ENCODE peak calls at places on chromosome 20, in five cellular contexts. C is pancreas; M is CD8-positive, alpha-beta T cell; X is MV-4-11; T is hypothalamus. U is an unnamed sample.

GRCh38 chr20:14951105-14951504 is 613.7 kb upstream of the FLRT3 start:
- DNase-seq in C (no peak), M (no peak), X (no peak), T (no peak), U (no peak)

GRCh38 chr20:41392871-41393704 is 26.5 kb upstream of the EMILIN3 start:
- DNase-seq in C (no peak), M (no peak), X (no peak), T (peak; percentile 41), U (no peak)

GRCh38 chr20:14696937-14697336 is 359.5 kb upstream of the FLRT3 start:
- DNase-seq in C (no peak), M (no peak), X (no peak), T (no peak), U (no peak)

GRCh38 chr20:42018979-42019378 is 400.8 kb upstream of the CHD6 start:
- DNase-seq in C (no peak), M (no peak), X (no peak), T (no peak), U (peak; percentile 23)

GRCh38 chr20:16537025-16537665 is 36.1 kb downstream of the KIF16B start:
- DNase-seq in C (no peak), M (no peak), X (peak; percentile 45), T (no peak), U (no peak)

GRCh38 chr20:415820-416322 is 7.8 kb downstream of the RBCK1 start:
- DNase-seq in C (no peak), M (no peak), X (peak; percentile 42), T (no peak), U (peak; percentile 38)

GRCh38 chr20:45301824-45302251 is 4.8 kb upstream of the RBPJL start:
- DNase-seq in C (no peak), M (no peak), X (no peak), T (no peak), U (no peak)

GRCh38 chr20:10771435-10772140 is 97.8 kb upstream of the JAG1 start:
- DNase-seq in C (no peak), M (no peak), X (no peak), T (no peak), U (no peak)

GRCh38 chr20:18722381-18722780 is 91.2 kb upstream of the SCP2D1 start:
- DNase-seq in C (no peak), M (no peak), X (no peak), T (no peak), U (no peak)